ENCODE peak calls at places on chromosome 21, in eight cellular contexts. J is heart right ventricle; X is effector memory CD4-positive, alpha-beta T cell; P is body of pancreas; R is thoracic aorta; B is cardiac muscle cell; I is endodermal cell; Q is CD4-positive, CD25-positive, alpha-beta regulatory T cell. N is an unnamed sample.
A peak's percentile ranks its signal among the peaks of the same experiment; 100 is the strongest.

GRCh38 chr21:33828083-33828482 is 87.5 kb downstream of the ATP5PO start:
- DNase-seq in J (no peak), X (no peak), P (no peak), R (no peak), B (peak; percentile 40), I (no peak), Q (no peak), N (no peak)

GRCh38 chr21:41923641-41924342 is 30.0 kb downstream of the C2CD2 start:
- DNase-seq in J (peak; percentile 42), X (no peak), P (no peak), R (no peak), B (peak; percentile 25), I (no peak), Q (no peak), N (no peak)

GRCh38 chr21:16708431-16708830 is 804.4 kb upstream of the CXADR start:
- DNase-seq in J (no peak), X (no peak), P (no peak), R (no peak), B (peak; percentile 30), I (no peak), Q (no peak), N (no peak)

GRCh38 chr21:16519012-16519411 is 789.2 kb downstream of the USP25 start:
- DNase-seq in J (no peak), X (no peak), P (no peak), R (no peak), B (no peak), I (no peak), Q (no peak), N (no peak)

GRCh38 chr21:27362249-27362648 is 395.4 kb upstream of the ADAMTS5 start:
- DNase-seq in J (no peak), X (no peak), P (no peak), R (no peak), B (peak; percentile 30), I (no peak), Q (no peak), N (no peak)

GRCh38 chr21:23811802-23812201 is 1795.5 kb downstream of the MRPL39 start:
- DNase-seq in J (no peak), X (no peak), P (no peak), R (no peak), B (no peak), I (no peak), Q (no peak), N (no peak)

GRCh38 chr21:28587748-28588147 is 404.9 kb downstream of the LTN1 start:
- DNase-seq in J (no peak), X (no peak), P (no peak), R (no peak), B (no peak), I (no peak), Q (no peak), N (no peak)

GRCh38 chr21:38937844-38938243 is 132.1 kb downstream of the ETS2 start:
- DNase-seq in J (no peak), X (no peak), P (no peak), R (no peak), B (no peak), I (no peak), Q (no peak), N (no peak)

GRCh38 chr21:30831194-30831765 is 1.7 kb upstream of the KRTAP7-1 start:
- DNase-seq in J (no peak), X (peak; percentile 9), P (no peak), R (no peak), B (peak; percentile 0), I (peak; percentile 83), Q (peak; percentile 26), N (no peak)

GRCh38 chr21:40191196-40191595 is 324.0 kb downstream of the PCP4 start:
- DNase-seq in J (no peak), X (no peak), P (no peak), R (no peak), B (no peak), I (no peak), Q (no peak), N (no peak)

GRCh38 chr21:34987673-34988072 is 61.4 kb downstream of the RUNX1 start:
- DNase-seq in J (no peak), X (no peak), P (no peak), R (no peak), B (no peak), I (no peak), Q (no peak), N (no peak)

GRCh38 chr21:43938751-43939442 is 73.2 kb upstream of the TRAPPC10 start:
- DNase-seq in J (peak; percentile 78), X (peak; percentile 78), P (peak; percentile 81), R (no peak), B (peak; percentile 75), I (peak; percentile 95), Q (peak; percentile 88), N (peak; percentile 62)

GRCh38 chr21:42199488-42200463 is 19.2 kb upstream of the ABCG1 start:
- DNase-seq in J (no peak), X (no peak), P (peak; percentile 28), R (no peak), B (peak; percentile 85), I (peak; percentile 21), Q (peak; percentile 38), N (no peak)

GRCh38 chr21:38989745-38990423 is 184.2 kb downstream of the ETS2 start:
- DNase-seq in J (no peak), X (no peak), P (peak; percentile 43), R (no peak), B (peak; percentile 93), I (no peak), Q (no peak), N (no peak)

GRCh38 chr21:40245021-40245420 is 377.8 kb downstream of the PCP4 start:
- DNase-seq in J (no peak), X (no peak), P (no peak), R (no peak), B (no peak), I (no peak), Q (no peak), N (no peak)

GRCh38 chr21:43367296-43367695 is 59.6 kb downstream of the SIK1 start:
- DNase-seq in J (peak; percentile 22), X (no peak), P (no peak), R (no peak), B (no peak), I (no peak), Q (no peak), N (no peak)

GRCh38 chr21:43591468-43592050 is 67.7 kb downstream of the HSF2BP start:
- DNase-seq in J (no peak), X (no peak), P (no peak), R (no peak), B (peak; percentile 69), I (no peak), Q (no peak), N (no peak)

GRCh38 chr21:30083120-30083945 is 83.3 kb downstream of the CLDN17 start:
- DNase-seq in J (no peak), X (no peak), P (no peak), R (no peak), B (no peak), I (peak; percentile 85), Q (no peak), N (no peak)

GRCh38 chr21:40242586-40242985 is 375.3 kb downstream of the PCP4 start:
- DNase-seq in J (no peak), X (no peak), P (no peak), R (no peak), B (no peak), I (no peak), Q (no peak), N (no peak)

GRCh38 chr21:42513985-42514882 is 582 bp downstream of the SLC37A1 start:
- DNase-seq in J (peak; percentile 64), X (peak; percentile 32), P (peak; percentile 67), R (no peak), B (peak; percentile 25), I (peak; percentile 85), Q (peak; percentile 38), N (no peak)

GRCh38 chr21:26842300-26842699 is 2.9 kb downstream of the ADAMTS1 start:
- DNase-seq in J (no peak), X (no peak), P (no peak), R (no peak), B (peak; percentile 64), I (no peak), Q (no peak), N (no peak)

DNA sequence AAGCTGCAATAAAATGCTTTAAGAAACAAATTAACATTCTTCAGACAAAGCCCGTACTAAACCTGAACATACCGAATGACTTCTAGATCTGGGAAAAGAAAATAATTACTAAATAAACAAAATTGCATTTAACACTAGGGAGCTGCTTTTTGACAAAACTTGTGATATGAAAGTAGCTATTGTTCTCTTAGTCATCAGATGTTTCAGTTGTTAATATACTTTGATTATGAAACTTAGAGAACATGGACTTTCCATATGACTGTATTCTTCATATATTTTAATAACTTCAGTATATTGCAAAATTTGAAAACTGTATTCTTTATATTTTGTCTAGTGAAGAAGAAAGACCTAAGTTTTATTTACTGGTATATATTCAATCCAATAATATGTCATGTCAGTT is 1262.1 kb downstream of the NCAM2 start:
- DNase-seq in J (no peak), X (no peak), P (no peak), R (no peak), B (no peak), I (no peak), Q (no peak), N (no peak)
- H3K9me3 ChIP-seq in J (no peaks in the 10 kb centered on the region), X (no peaks in the 10 kb centered on the region), P (no peaks in the 10 kb centered on the region), R (no peaks in the 10 kb centered on the region), B (no peaks in the 10 kb centered on the region), I (no peaks in the 10 kb centered on the region), Q (no peaks in the 10 kb centered on the region), N (no peaks in the 10 kb centered on the region)

GRCh38 chr21:45336535-45336810 is 48.8 kb upstream of the POFUT2 start:
- DNase-seq in J (no peak), X (no peak), P (no peak), R (no peak), B (no peak), I (no peak), Q (no peak), N (no peak)
- H3K27ac ChIP-seq in J (no peak overlapping the region), X (no peak overlapping the region), P (peak overlapping the region; percentile 36), R (no peak overlapping the region), B (no peak overlapping the region), I (no peak overlapping the region), Q (no peak overlapping the region), N (no peak overlapping the region)

GRCh38 chr21:37300114-37300746 is 33.1 kb upstream of the VPS26C start:
- DNase-seq in J (no peak), X (no peak), P (no peak), R (no peak), B (no peak), I (no peak), Q (no peak), N (no peak)
- H3K4me3 ChIP-seq in J (no peak overlapping the region), X (no peak overlapping the region), P (no peak overlapping the region), R (no peak overlapping the region), B (no peak overlapping the region), I (no peak overlapping the region), Q (no peak overlapping the region), N (no peak overlapping the region)

GRCh38 chr21:10575311-10575667 is 53.9 kb downstream of the TPTE start:
- DNase-seq in J (no peak), X (no peak), P (no peak), R (no peak), B (no peak), I (no peak), Q (no peak), N (no peak)
- H3K9me3 ChIP-seq in J (no peaks in the 10 kb centered on the region), X (peaks cover 11% of the 10 kb centered on the region), P (peaks cover 23% of the 10 kb centered on the region), R (peaks cover 22% of the 10 kb centered on the region), B (peaks cover 18% of the 10 kb centered on the region), I (peaks cover 80% of the 10 kb centered on the region), Q (peaks cover 50% of the 10 kb centered on the region), N (peaks cover 61% of the 10 kb centered on the region)

GRCh38 chr21:25764065-25764464 is 29.3 kb downstream of the GABPA start:
- DNase-seq in J (no peak), X (no peak), P (no peak), R (no peak), B (no peak), I (no peak), Q (no peak), N (no peak)

GRCh38 chr21:25772680-25773079 is 37.9 kb downstream of the GABPA start:
- DNase-seq in J (no peak), X (no peak), P (no peak), R (no peak), B (no peak), I (no peak), Q (no peak), N (no peak)

GRCh38 chr21:25767921-25768320 is 33.1 kb downstream of the GABPA start:
- DNase-seq in J (no peak), X (no peak), P (no peak), R (no peak), B (no peak), I (no peak), Q (no peak), N (no peak)
- H3K27ac ChIP-seq in J (no peak overlapping the region), X (no peak overlapping the region), P (no peak overlapping the region), R (no peak overlapping the region), B (no peak overlapping the region), I (no peak overlapping the region), Q (no peak overlapping the region), N (no peak overlapping the region)